ENCODE peak calls at places on chromosomes 5 and 9, in eight cellular contexts. R is G401; I is GM12865; Z is BJ; D is kidney tubule cell; N is DMS79; G is activated CD8-positive, alpha-beta memory T cell treated with anti-CD3 and anti-CD28 coated beads, Interleukin-2, amount 50 U/mL, for 48 hours; F is H54. J is an unnamed sample.

GRCh38 chr5:173668245-173668800 is 51.9 kb upstream of the BOD1 start:
- DNase-seq in Z (no peak), N (no peak), R (no peak), G (peak), I (no peak), F (no peak), D (no peak), J (no peak)

GRCh38 chr9:16386579-16387077 is 483.8 kb downstream of the BNC2 start:
- DNase-seq in R (no peak), F (no peak), N (no peak), D (no peak), Z (no peak), G (no peak), I (no peak), J (no peak)

GRCh38 chr9:14278291-14278721 is 35.6 kb downstream of the NFIB start:
- DNase-seq in R (no peak), G (no peak), I (no peak), D (peak), F (no peak), N (no peak), Z (peak), J (peak)

GRCh38 chr9:42386477-42386876 is 203.0 kb downstream of the SPATA31A6 start:
- DNase-seq in G (no peak), Z (no peak), D (no peak), N (no peak), F (no peak), R (peak), I (no peak), J (no peak)

GRCh38 chr9:77455312-77455927 is 192.7 kb downstream of the GNA14 start:
- DNase-seq in N (no peak), G (peak), I (peak), F (peak), D (peak), R (no peak), Z (no peak), J (no peak)

GRCh38 chr5:32259033-32259432 is 53.7 kb downstream of the MTMR12 start:
- DNase-seq in I (no peak), G (no peak), N (no peak), Z (no peak), F (no peak), D (peak), R (peak), J (no peak)

GRCh38 chr9:97556721-97557605 is 55.5 kb downstream of the TMOD1 start:
- DNase-seq in Z (no peak), N (no peak), D (no peak), G (no peak), R (peak), F (no peak), I (no peak), J (no peak)

GRCh38 chr9:8388132-8388531 is 588.6 kb upstream of the DMAC1 start:
- DNase-seq in N (no peak), G (no peak), R (no peak), F (no peak), D (no peak), I (no peak), Z (no peak), J (no peak)

GRCh38 chr5:93404246-93404645 is 176.8 kb downstream of the NR2F1-AS1 start:
- DNase-seq in R (no peak), F (no peak), I (no peak), Z (no peak), G (no peak), D (no peak), N (no peak), J (no peak)

GRCh38 chr5:16992006-16992405 is 55.9 kb upstream of the MYO10 start:
- DNase-seq in N (no peak), D (peak), R (no peak), F (peak), G (no peak), I (no peak), Z (no peak), J (no peak)

GRCh38 chr9:111037744-111038335 is 430 bp downstream of the LPAR1 start:
- DNase-seq in R (no peak), F (peak), Z (no peak), G (no peak), D (peak), N (no peak), I (peak), J (no peak)

GRCh38 chr9:113454914-113455761 is 8.4 kb upstream of the RGS3 start:
- DNase-seq in N (peak), G (no peak), Z (peak), I (peak), D (peak), F (no peak), R (no peak), J (peak)

GRCh38 chr9:98994226-98995058 is 50.7 kb downstream of the COL15A1 start:
- DNase-seq in G (peak), I (no peak), R (no peak), N (peak), Z (no peak), D (no peak), F (no peak), J (no peak)

GRCh38 chr5:80711938-80712337 is 57.2 kb upstream of the DHFR start:
- DNase-seq in G (no peak), F (peak), R (peak), D (peak), N (no peak), I (peak), Z (no peak), J (no peak)

GRCh38 chr9:34557421-34558321 is 31.9 kb downstream of the CNTFR start:
- DNase-seq in G (no peak), D (no peak), I (no peak), R (no peak), N (no peak), F (no peak), Z (no peak), J (no peak)

GRCh38 chr9:117224676-117225075 is 190.2 kb downstream of the ASTN2 start:
- DNase-seq in N (peak), D (peak), R (no peak), G (no peak), F (no peak), I (no peak), Z (no peak), J (no peak)

GRCh38 chr5:129098488-129099183 is 4.1 kb downstream of the ISOC1 start:
- DNase-seq in I (no peak), Z (no peak), G (no peak), D (no peak), F (no peak), R (no peak), N (no peak), J (no peak)

GRCh38 chr9:38345851-38346755 is 46.4 kb upstream of the ALDH1B1 start:
- DNase-seq in G (no peak), I (no peak), N (no peak), Z (no peak), F (no peak), D (no peak), R (no peak), J (no peak)

GRCh38 chr9:70409280-70409679 is 5.2 kb downstream of the KLF9 start:
- DNase-seq in I (no peak), R (no peak), D (no peak), F (no peak), G (no peak), Z (no peak), N (no peak), J (no peak)

GRCh38 chr5:177176175-177176704 is 42.7 kb downstream of the NSD1 start:
- DNase-seq in G (no peak), R (no peak), D (no peak), F (no peak), Z (no peak), N (no peak), I (peak), J (no peak)

GRCh38 chr9:129245276-129245675 is 67.2 kb upstream of the IER5L start:
- DNase-seq in D (peak), Z (no peak), R (no peak), N (no peak), I (no peak), F (peak), G (no peak), J (no peak)

GRCh38 chr9:36828574-36829141 is 205.4 kb downstream of the PAX5 start:
- DNase-seq in R (no peak), N (peak), I (no peak), G (no peak), F (no peak), D (peak), Z (no peak), J (no peak)

GRCh38 chr5:119537704-119538103 is 85.4 kb downstream of the HSD17B4 start:
- DNase-seq in I (peak), D (peak), Z (no peak), F (no peak), N (no peak), G (no peak), R (no peak), J (no peak)

GRCh38 chr5:12413585-12413984 is 509.3 kb upstream of the CTNND2 start:
- DNase-seq in F (no peak), R (no peak), I (no peak), N (no peak), Z (no peak), G (no peak), D (no peak), J (no peak)

GRCh38 chr9:114078021-114078780 is at the start of gene AMBP:
- DNase-seq in D (peak), R (no peak), F (no peak), N (no peak), G (no peak), Z (no peak), I (no peak), J (no peak)

GRCh38 chr5:84287964-84288363 is 96.7 kb downstream of the EDIL3 start:
- DNase-seq in R (no peak), Z (no peak), F (peak), I (peak), D (peak), G (no peak), N (no peak), J (peak)

GRCh38 chr9:123120953-123121352 is 87.5 kb downstream of the GPR21 start:
- DNase-seq in I (no peak), Z (no peak), F (no peak), N (no peak), D (no peak), R (no peak), G (no peak), J (no peak)

GRCh38 chr9:85142461-85143401 is 473.2 kb downstream of the NTRK2 start:
- DNase-seq in D (peak), R (peak), N (peak), F (peak), I (peak), Z (no peak), G (no peak), J (no peak)

GRCh38 chr9:114720296-114720695 is 38.3 kb upstream of the TEX48 start:
- DNase-seq in G (no peak), Z (no peak), D (peak), R (no peak), I (no peak), F (no peak), N (no peak), J (no peak)

GRCh38 chr5:79547982-79548381 is 34.0 kb upstream of the HOMER1 start:
- DNase-seq in G (no peak), R (no peak), N (peak), F (no peak), D (peak), I (no peak), Z (no peak), J (no peak)

GRCh38 chr9:127729522-127730256 is 5.4 kb downstream of the TOR2A start:
- DNase-seq in G (no peak), I (no peak), N (no peak), F (no peak), Z (no peak), D (no peak), R (no peak), J (no peak)

GRCh38 chr5:156815988-156816599 is 34.0 kb upstream of the PPP1R2B start:
- DNase-seq in G (no peak), F (no peak), N (no peak), D (peak), I (peak), Z (no peak), R (no peak), J (no peak)

GRCh38 chr5:139061856-139062255 is 136.3 kb downstream of the SIL1 start:
- DNase-seq in Z (no peak), G (no peak), R (no peak), I (no peak), N (peak), D (peak), F (no peak), J (no peak)

GRCh38 chr9:113349434-113350337 is at the start of gene BSPRY:
- DNase-seq in F (no peak), G (peak), Z (no peak), R (no peak), I (no peak), N (no peak), D (peak), J (no peak)

GRCh38 chr9:121599872-121600585 is 51.4 kb upstream of the DAB2IP start:
- DNase-seq in Z (no peak), G (no peak), N (no peak), R (no peak), D (no peak), F (no peak), I (no peak), J (no peak)

J was measured in amniotic stem cell.